ENCODE peak calls at places on chromosomes 12 and 14, in six cellular contexts. A, P, T, U, D and H are unnamed samples.

GRCh38 chr12:98439471-98440164 is 75.8 kb upstream of the TMPO start:
- DNase-seq in T (no peak), P (no peak), U (no peak), A (no peak), D (no peak), H (no peak)

GRCh38 chr14:38004610-38004879 is 203.2 kb upstream of the SSTR1 start:
- DNase-seq in D (no peak), A (no peak), U (no peak), T (no peak), P (no peak), H (no peak)

GRCh38 chr14:35419429-35419841 is 14.9 kb upstream of the NFKBIA start:
- DNase-seq in P (no peak), A (no peak), U (no peak), T (no peak), D (no peak), H (no peak)

GRCh38 chr12:117671734-117672133 is 297.1 kb downstream of the KSR2 start:
- DNase-seq in U (no peak), P (no peak), D (peak; percentile 58), A (peak; percentile 88), T (no peak), H (no peak)

GRCh38 chr14:63840981-63841380 is 11.8 kb upstream of the SYNE2 start:
- DNase-seq in A (peak; percentile 40), P (no peak), T (no peak), D (no peak), U (no peak), H (no peak)

GRCh38 chr12:89239534-89239933 is 112.8 kb downstream of the DUSP6 start:
- DNase-seq in P (no peak), U (no peak), D (no peak), T (no peak), A (no peak), H (no peak)

GRCh38 chr14:55975281-55975905 is 142.8 kb upstream of the PELI2 start:
- DNase-seq in P (no peak), T (no peak), U (no peak), D (no peak), A (no peak), H (no peak)

GRCh38 chr12:93167841-93168492 is 209.8 kb upstream of the NUDT4 start:
- DNase-seq in A (peak; percentile 36), U (no peak), T (no peak), P (no peak), D (peak; percentile 55), H (no peak)

GRCh38 chr14:87133073-87133815 is 859.7 kb downstream of the GALC start:
- DNase-seq in T (no peak), A (no peak), U (no peak), D (peak; percentile 31), P (peak; percentile 55), H (no peak)

GRCh38 chr12:7344831-7345230 is 41.0 kb downstream of the ACSM4 start:
- DNase-seq in A (no peak), U (no peak), D (no peak), P (no peak), T (no peak), H (no peak)

GRCh38 chr14:67480011-67480410 is 8.5 kb downstream of the TMEM229B start:
- DNase-seq in T (no peak), U (no peak), P (no peak), A (no peak), D (peak; percentile 53), H (no peak)

GRCh38 chr12:71999795-72000194 is 61.1 kb downstream of the TPH2 start:
- DNase-seq in T (no peak), A (no peak), D (no peak), U (no peak), P (peak; percentile 11), H (no peak)

GRCh38 chr12:89235189-89235993 is 116.9 kb downstream of the DUSP6 start:
- DNase-seq in P (no peak), T (peak; percentile 63), U (no peak), D (no peak), A (no peak), H (no peak)

GRCh38 chr12:66149702-66150398 is 19.3 kb upstream of the LLPH start:
- DNase-seq in U (no peak), T (no peak), D (no peak), P (no peak), A (peak; percentile 9), H (no peak)

GRCh38 chr14:95421741-95422140 is 94.7 kb downstream of the SYNE3 start:
- DNase-seq in U (no peak), T (no peak), D (no peak), P (no peak), A (no peak), H (no peak)

GRCh38 chr12:1606021-1606622 is 11.7 kb upstream of the FBXL14 start:
- DNase-seq in D (peak; percentile 81), A (peak; percentile 66), P (no peak), T (no peak), U (peak; percentile 69), H (peak; percentile 55)

GRCh38 chr14:97838986-97839385 is 1041.8 kb downstream of the VRK1 start:
- DNase-seq in P (no peak), A (no peak), U (no peak), T (no peak), D (no peak), H (no peak)

GRCh38 chr14:29007990-29008389 is 241.4 kb downstream of the FOXG1 start:
- DNase-seq in D (no peak), U (no peak), A (no peak), P (no peak), T (no peak), H (no peak)

GRCh38 chr14:23882884-23883283 is 70.7 kb upstream of the DHRS4 start:
- DNase-seq in P (no peak), T (no peak), A (no peak), U (no peak), D (no peak), H (no peak)

GRCh38 chr14:64266206-64266605 is 28.0 kb downstream of the ESR2 start:
- DNase-seq in T (no peak), U (no peak), A (no peak), P (no peak), D (no peak), H (no peak)

GRCh38 chr12:16269941-16270340 is 7.5 kb downstream of the SLC15A5 start:
- DNase-seq in T (no peak), U (no peak), D (no peak), P (no peak), A (no peak), H (no peak)